ENCODE peak calls at places on chromosomes 7 and 10, in eight cellular contexts. R, L, N, V, H, P, I and Q are unnamed samples.

GRCh38 chr10:27542324-27542723 is 38.2 kb downstream of the RAB18 start:
- DNase-seq in R (no peak), I (no peak), N (no peak), L (no peak), H (no peak), P (no peak), V (no peak), Q (no peak)

GRCh38 chr7:121366852-121367431 is 29.2 kb downstream of the FAM3C start:
- DNase-seq in L (peak), H (no peak), R (no peak), I (no peak), N (no peak), V (peak), P (no peak), Q (no peak)

GRCh38 chr7:69244691-69245090 is 353.6 kb upstream of the AUTS2 start:
- DNase-seq in P (no peak), I (no peak), L (no peak), N (no peak), V (no peak), R (no peak), H (no peak), Q (no peak)

GRCh38 chr7:141663081-141663510 is 38.9 kb downstream of the DENND11 start:
- DNase-seq in H (peak), P (peak), R (no peak), L (peak), I (no peak), N (peak), V (no peak), Q (no peak)

GRCh38 chr7:157027568-157028527 is 17.4 kb upstream of the MNX1 start:
- DNase-seq in H (no peak), R (no peak), V (no peak), L (no peak), P (no peak), N (no peak), I (no peak), Q (no peak)

GRCh38 chr10:4013651-4014085 is 228.7 kb upstream of the KLF6 start:
- DNase-seq in N (no peak), H (peak), P (no peak), I (peak), L (no peak), V (peak), R (peak), Q (no peak)

GRCh38 chr7:5679741-5680473 is 101.6 kb downstream of the RNF216 start:
- DNase-seq in L (no peak), P (peak), H (no peak), V (peak), I (peak), R (peak), N (no peak), Q (no peak)

GRCh38 chr10:13945760-13946460 is 359.1 kb downstream of the PRPF18 start:
- DNase-seq in H (no peak), V (no peak), I (no peak), L (peak), N (no peak), R (no peak), P (no peak), Q (no peak)

GRCh38 chr7:107386543-107386900 is 83.3 kb upstream of the GPR22 start:
- DNase-seq in P (no peak), L (peak), R (no peak), I (no peak), V (no peak), H (no peak), N (no peak), Q (no peak)

GRCh38 chr10:62818426-62819011 is 2.4 kb upstream of the EGR2 start:
- DNase-seq in H (peak), P (no peak), V (peak), L (peak), I (peak), N (no peak), R (no peak), Q (no peak)

GRCh38 chr7:21261627-21262564 is 166.0 kb upstream of the SP4 start:
- DNase-seq in N (peak), I (no peak), H (peak), P (no peak), L (peak), R (no peak), V (peak), Q (peak)

GRCh38 chr10:35642023-35642792 is at the start of gene FZD8:
- DNase-seq in L (peak), N (peak), P (peak), R (peak), I (peak), H (peak), V (peak), Q (no peak)

GRCh38 chr10:101120884-101121660 is 10.0 kb upstream of the TLX1 start:
- DNase-seq in N (peak), L (peak), V (peak), P (no peak), R (no peak), I (no peak), H (peak), Q (no peak)

GRCh38 chr7:139200382-139200781 is 30.7 kb upstream of the UBN2 start:
- DNase-seq in H (no peak), P (no peak), R (no peak), V (no peak), L (no peak), N (no peak), I (no peak), Q (no peak)

DNA sequence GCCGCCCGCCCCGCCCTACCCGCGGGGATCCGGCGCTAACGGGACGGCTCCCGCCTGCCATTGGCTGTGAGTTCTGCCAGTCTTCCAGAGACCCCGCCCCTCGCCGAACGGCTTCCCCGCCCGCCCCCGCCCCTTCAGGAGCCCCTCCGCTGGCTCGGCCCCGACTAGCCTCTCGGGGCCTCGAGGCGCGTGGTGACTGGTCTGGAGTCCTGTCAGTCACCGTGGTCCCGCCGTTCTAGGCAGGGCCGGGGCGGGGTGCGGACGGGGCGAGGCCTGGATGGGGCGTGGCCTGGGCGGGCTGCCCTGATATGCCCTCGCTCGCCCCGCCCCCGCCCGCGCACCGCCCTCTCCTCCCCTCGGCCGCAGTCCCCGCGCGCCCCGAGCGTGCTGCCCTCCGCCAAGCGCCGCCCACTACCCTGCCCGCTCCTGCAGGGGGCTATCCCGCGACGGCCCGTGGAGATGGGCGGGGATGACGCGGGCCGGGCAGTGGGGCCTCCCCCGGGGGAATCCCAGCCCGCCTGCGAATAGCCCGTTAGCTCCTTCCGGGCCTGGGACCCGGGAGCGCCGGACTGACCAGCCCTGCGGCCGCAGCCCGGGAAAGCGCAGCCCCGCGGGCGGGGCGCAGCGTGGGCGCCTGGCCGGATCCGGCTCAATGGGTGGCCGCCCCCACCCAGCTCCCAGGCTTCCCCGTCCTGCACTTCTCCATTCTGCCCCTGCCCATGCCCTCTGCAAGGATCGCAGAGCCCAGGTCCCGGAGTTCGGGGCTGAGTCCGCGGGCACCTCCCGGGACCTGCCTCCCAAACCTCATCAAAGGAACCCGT is 444 bp upstream of the HIP1 start:
- DNase-seq in N (peak), P (peak), H (peak), R (peak), L (peak), I (peak), V (peak), Q (peak)
- TF ChIP-seq CTCF in N (peak), P (peak), H (no peak), R (peak), L (peak), I (peak), V (no peak), Q (no peak)

GRCh38 chr10:69976795-69977546 is 75.7 kb upstream of the MACROH2A2 start:
- DNase-seq in V (no peak), N (no peak), H (no peak), I (no peak), L (no peak), R (no peak), P (no peak), Q (no peak)
- H3K4me3 ChIP-seq in V (no peak), N (no peak), H (no peak), I (no peak), L (no peak), R (no peak), P (no peak), Q (no peak)

GRCh38 chr7:1569440-1569832 is 396 bp downstream of the PSMG3 start:
- DNase-seq in I (no peak), R (no peak), V (no peak), P (no peak), N (no peak), H (peak), L (no peak), Q (no peak)
- TF ChIP-seq CTCF in I (no peak), R (no peak), V (no peak), P (no peak), N (no peak), H (no peak), L (no peak), Q (no peak)

GRCh38 chr10:73591935-73592699 is 975 bp upstream of the USP54 start:
- DNase-seq in V (peak), P (peak), L (peak), R (peak), N (peak), H (peak), I (peak), Q (peak)
- H3K4me3 ChIP-seq in V (no peak), P (no peak), L (no peak), R (peak), N (no peak), H (no peak), I (peak), Q (no peak)